ENCODE peak calls at places on chromosomes 3 and 15, in eight cellular contexts. K is upper lobe of left lung, W is ovary, B is tibial nerve, Z is K562, P is adrenal gland, A is IMR-90, C is body of pancreas. G is an unnamed sample.

GRCh38 chr15:65937476-65937875 is 68.2 kb downstream of the RAB11A start:
- DNase-seq in A (peak), P (peak), K (peak), B (no peak), Z (no peak), W (no peak), C (peak), G (no peak)

GRCh38 chr3:138042043-138042442 is 32.1 kb downstream of the CLDN18 start:
- DNase-seq in K (no peak), W (no peak), B (no peak), C (no peak), P (no peak), Z (no peak), A (peak), G (no peak)

GRCh38 chr15:89157918-89158564 is 63.3 kb downstream of the RLBP1 start:
- DNase-seq in A (no peak), P (no peak), B (no peak), W (no peak), C (no peak), Z (no peak), K (no peak), G (no peak)

GRCh38 chr3:50873376-50874157 is 198.8 kb downstream of the DOCK3 start:
- DNase-seq in Z (no peak), K (no peak), P (no peak), C (no peak), B (no peak), W (no peak), A (no peak), G (no peak)

GRCh38 chr3:174202561-174202960 is 656.6 kb upstream of the NAALADL2 start:
- DNase-seq in W (no peak), Z (no peak), C (no peak), A (peak), P (no peak), B (no peak), K (no peak), G (no peak)

GRCh38 chr3:97967966-97968365 is 4.3 kb downstream of the RIOX2 start:
- DNase-seq in P (no peak), W (no peak), Z (peak), A (no peak), C (no peak), B (no peak), K (no peak), G (no peak)

GRCh38 chr3:15121936-15122335 is 23.0 kb upstream of the RBSN start:
- DNase-seq in Z (no peak), B (no peak), C (no peak), K (no peak), P (no peak), A (no peak), W (no peak), G (no peak)

GRCh38 chr3:55868347-55868746 is 381.2 kb upstream of the WNT5A start:
- DNase-seq in W (no peak), P (no peak), C (no peak), Z (no peak), A (no peak), B (no peak), K (no peak), G (no peak)

GRCh38 chr3:9688961-9689360 is 14.7 kb upstream of the CPNE9 start:
- DNase-seq in K (no peak), W (no peak), B (no peak), P (no peak), Z (no peak), C (no peak), A (no peak), G (no peak)

GRCh38 chr3:39541442-39541841 is 74.0 kb downstream of the MOBP start:
- DNase-seq in K (no peak), W (no peak), P (no peak), A (no peak), B (no peak), C (no peak), Z (no peak), G (no peak)

GRCh38 chr15:48572823-48573222 is 72.7 kb downstream of the FBN1 start:
- DNase-seq in P (no peak), C (no peak), K (no peak), Z (no peak), A (no peak), W (no peak), B (no peak), G (no peak)

GRCh38 chr15:74614744-74615312 is 808 bp upstream of the CLK3 start:
- DNase-seq in Z (peak), W (peak), P (peak), A (peak), C (peak), K (peak), B (peak), G (peak)

GRCh38 chr15:88299502-88299901 is 43.0 kb upstream of the NTRK3 start:
- DNase-seq in P (no peak), K (no peak), W (no peak), C (no peak), A (no peak), Z (no peak), B (no peak), G (no peak)

GRCh38 chr15:66835558-66835878 is 133.5 kb downstream of the SMAD6 start:
- DNase-seq in Z (no peak), K (peak), B (no peak), W (no peak), A (peak), P (no peak), C (no peak), G (no peak)

GRCh38 chr3:127787071-127787490 is 35.2 kb downstream of the MGLL start:
- DNase-seq in C (no peak), P (peak), K (no peak), W (no peak), Z (no peak), B (peak), A (no peak), G (no peak)

GRCh38 chr3:6455031-6455430 is 405.9 kb upstream of the GRM7 start:
- DNase-seq in A (no peak), W (no peak), C (no peak), P (no peak), K (no peak), B (no peak), Z (no peak), G (no peak)

GRCh38 chr3:6447166-6447801 is 413.6 kb upstream of the GRM7 start:
- DNase-seq in A (no peak), Z (no peak), K (no peak), W (no peak), C (no peak), B (no peak), P (no peak), G (no peak)

GRCh38 chr3:6448011-6448410 is 412.9 kb upstream of the GRM7 start:
- DNase-seq in C (no peak), W (no peak), B (no peak), Z (no peak), P (no peak), A (no peak), K (no peak), G (no peak)

GRCh38 chr3:6449099-6449498 is 411.8 kb upstream of the GRM7 start:
- DNase-seq in K (no peak), C (no peak), Z (no peak), W (no peak), A (no peak), P (no peak), B (no peak), G (no peak)

GRCh38 chr3:6452974-6453373 is 407.9 kb upstream of the GRM7 start:
- DNase-seq in Z (no peak), P (no peak), B (no peak), W (no peak), K (no peak), C (no peak), A (no peak), G (no peak)
- TF ChIP-seq CTCF in Z (no peak), P (no peak), B (no peak), W (no peak), K (no peak), C (no peak), A (no peak), G (no peak)

GRCh38 chr3:53221827-53222182 is 34.0 kb downstream of the TKT start:
- DNase-seq in K (no peak), W (no peak), B (no peak), Z (no peak), P (no peak), C (no peak), A (no peak), G (no peak)

GRCh38 chr3:53223541-53223966 is 32.3 kb downstream of the TKT start:
- DNase-seq in C (no peak), A (no peak), Z (no peak), B (no peak), P (no peak), W (no peak), K (no peak), G (no peak)

GRCh38 chr3:53224026-53224425 is 31.8 kb downstream of the TKT start:
- DNase-seq in C (no peak), B (no peak), P (no peak), W (no peak), A (no peak), Z (no peak), K (no peak), G (no peak)

GRCh38 chr3:53222183-53222901 is 33.5 kb downstream of the TKT start:
- DNase-seq in W (no peak), P (no peak), K (no peak), C (no peak), Z (no peak), B (no peak), A (no peak), G (no peak)

DNA sequence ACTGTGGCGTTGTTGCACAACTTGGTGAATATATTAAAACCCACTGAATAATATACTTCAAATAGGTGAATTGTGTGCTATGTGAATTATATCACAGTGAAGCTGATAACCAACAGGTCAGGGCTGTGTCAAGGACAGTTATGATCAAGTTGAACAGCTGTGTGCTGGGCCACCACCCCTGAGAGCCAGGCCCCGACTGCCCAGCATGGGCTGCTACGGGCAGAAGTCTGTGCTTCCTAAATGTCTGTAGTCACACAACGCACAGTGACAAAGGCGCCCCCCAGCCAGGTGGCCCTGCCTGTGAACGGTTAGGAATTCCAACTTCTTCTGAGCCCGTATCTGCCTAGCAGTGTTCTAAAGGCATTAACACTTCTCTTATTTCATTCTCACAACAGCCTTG is 32.8 kb downstream of the TKT start:
- DNase-seq in A (no peak), B (no peak), Z (no peak), W (no peak), C (no peak), K (no peak), P (no peak), G (no peak)
- TF ChIP-seq POLR2A in A (no peak), B (no peak), Z (no peak), W (no peak), C (no peak), K (no peak), P (no peak), G (no peak)

GRCh38 chr3:18363367-18363766 is 61.8 kb downstream of the SATB1 start:
- DNase-seq in C (no peak), Z (no peak), K (no peak), P (no peak), W (no peak), A (no peak), B (no peak), G (no peak)

GRCh38 chr3:18355819-18356218 is 69.3 kb downstream of the SATB1 start:
- DNase-seq in W (no peak), Z (no peak), K (no peak), C (no peak), P (no peak), B (no peak), A (no peak), G (no peak)

GRCh38 chr3:18354706-18355105 is 70.4 kb downstream of the SATB1 start:
- DNase-seq in A (no peak), K (no peak), Z (no peak), B (no peak), C (no peak), W (no peak), P (no peak), G (no peak)

GRCh38 chr3:18351823-18352744 is 73.1 kb downstream of the SATB1 start:
- DNase-seq in P (no peak), A (no peak), K (peak), C (peak), B (no peak), Z (no peak), W (no peak), G (no peak)

GRCh38 chr3:18357747-18358146 is 67.4 kb downstream of the SATB1 start:
- DNase-seq in B (no peak), K (no peak), Z (no peak), C (no peak), W (no peak), A (no peak), P (no peak), G (no peak)
- TF ChIP-seq CTCF in B (no peak), K (no peak), Z (no peak), C (no peak), W (no peak), A (no peak), P (no peak), G (no peak)

GRCh38 chr3:23159929-23160328 is 43.2 kb upstream of the UBE2E2 start:
- DNase-seq in B (no peak), W (no peak), A (peak), C (no peak), K (no peak), Z (no peak), P (no peak), G (no peak)

GRCh38 chr3:23165571-23165970 is 37.6 kb upstream of the UBE2E2 start:
- DNase-seq in C (no peak), Z (no peak), K (no peak), A (no peak), P (no peak), B (no peak), W (no peak), G (no peak)

GRCh38 chr3:23161896-23162570 is 41.1 kb upstream of the UBE2E2 start:
- DNase-seq in A (peak), K (no peak), Z (no peak), C (no peak), P (no peak), B (no peak), W (no peak), G (no peak)

GRCh38 chr3:23161308-23161707 is 41.8 kb upstream of the UBE2E2 start:
- DNase-seq in W (no peak), Z (no peak), A (no peak), C (no peak), P (no peak), B (no peak), K (no peak), G (no peak)

DNA sequence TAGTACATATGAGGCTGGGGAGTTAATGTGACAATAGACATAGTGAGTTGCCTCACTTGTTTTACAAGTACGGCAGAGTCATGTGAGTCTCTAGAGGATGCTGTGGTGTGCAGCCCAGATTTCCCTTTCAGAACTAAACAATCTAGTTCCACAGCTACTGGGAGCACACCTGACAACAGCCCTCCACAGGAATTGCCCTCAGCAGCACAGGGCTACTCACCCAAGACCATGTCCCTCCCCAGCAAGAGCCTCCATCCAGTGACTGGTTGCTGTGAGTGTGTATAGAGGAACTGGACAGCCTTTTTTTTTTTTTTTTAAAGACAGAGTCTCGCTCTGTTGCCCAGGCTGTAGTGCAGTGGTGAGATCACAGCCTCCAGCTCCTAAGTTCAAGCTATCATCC is 40.2 kb upstream of the UBE2E2 start:
- DNase-seq in B (no peak), P (no peak), C (no peak), Z (no peak), W (no peak), A (no peak), K (no peak), G (no peak)
- TF ChIP-seq POLR2A in B (no peak), P (no peak), C (no peak), Z (no peak), W (no peak), A (no peak), K (no peak), G (no peak)

GRCh38 chr3:165343185-165343584 is 147.0 kb upstream of the SLITRK3 start:
- DNase-seq in C (no peak), B (no peak), K (no peak), P (no peak), A (no peak), W (no peak), Z (no peak), G (no peak)

GRCh38 chr3:165336786-165337185 is 140.6 kb upstream of the SLITRK3 start:
- DNase-seq in B (no peak), K (no peak), P (no peak), W (no peak), C (no peak), Z (no peak), A (no peak), G (no peak)

GRCh38 chr3:165339753-165340152 is 143.6 kb upstream of the SLITRK3 start:
- DNase-seq in W (no peak), C (no peak), K (no peak), P (no peak), A (peak), Z (no peak), B (no peak), G (no peak)
- TF ChIP-seq CTCF in W (no peak), C (no peak), K (no peak), P (no peak), A (no peak), Z (no peak), B (no peak), G (no peak)

GRCh38 chr15:39598186-39598850 is 17.4 kb downstream of the THBS1 start:
- DNase-seq in K (no peak), P (no peak), Z (no peak), C (no peak), A (peak), W (no peak), B (no peak), G (no peak)

GRCh38 chr15:39598958-39599845 is 18.3 kb downstream of the THBS1 start:
- DNase-seq in C (no peak), W (no peak), Z (no peak), A (peak), B (no peak), P (no peak), K (no peak), G (no peak)

GRCh38 chr15:39597336-39597735 is 16.5 kb downstream of the THBS1 start:
- DNase-seq in A (no peak), B (no peak), W (no peak), P (no peak), K (no peak), C (no peak), Z (no peak), G (no peak)

GRCh38 chr15:39596358-39597051 is 15.6 kb downstream of the THBS1 start:
- DNase-seq in C (no peak), W (no peak), K (no peak), A (peak), Z (no peak), P (no peak), B (no peak), G (no peak)

GRCh38 chr15:39597751-39598185 is 16.9 kb downstream of the THBS1 start:
- DNase-seq in C (no peak), A (peak), B (no peak), W (no peak), K (no peak), P (no peak), Z (no peak), G (no peak)
- TF ChIP-seq POLR2A in C (no peak), A (peak), B (no peak), W (no peak), K (no peak), P (no peak), Z (no peak), G (no peak)

GRCh38 chr3:36698314-36698713 is 66.0 kb downstream of the DCLK3 start:
- DNase-seq in A (no peak), K (no peak), Z (no peak), C (no peak), W (no peak), B (no peak), P (no peak), G (no peak)

GRCh38 chr3:36701903-36702374 is 62.4 kb downstream of the DCLK3 start:
- DNase-seq in B (no peak), C (no peak), Z (no peak), W (no peak), A (peak), K (no peak), P (no peak), G (no peak)

GRCh38 chr3:36700537-36701248 is 63.7 kb downstream of the DCLK3 start:
- DNase-seq in B (peak), K (peak), A (peak), P (peak), W (peak), C (peak), Z (peak), G (no peak)

GRCh38 chr3:36704280-36704679 is 60.1 kb downstream of the DCLK3 start:
- DNase-seq in Z (peak), C (no peak), P (no peak), K (no peak), W (no peak), A (no peak), B (no peak), G (no peak)

GRCh38 chr3:36701249-36701572 is 63.1 kb downstream of the DCLK3 start:
- DNase-seq in C (no peak), A (no peak), Z (no peak), B (no peak), W (no peak), K (no peak), P (no peak), G (no peak)
- TF ChIP-seq CTCF in C (no peak), A (no peak), Z (no peak), B (no peak), W (no peak), K (no peak), P (no peak), G (no peak)

DNA sequence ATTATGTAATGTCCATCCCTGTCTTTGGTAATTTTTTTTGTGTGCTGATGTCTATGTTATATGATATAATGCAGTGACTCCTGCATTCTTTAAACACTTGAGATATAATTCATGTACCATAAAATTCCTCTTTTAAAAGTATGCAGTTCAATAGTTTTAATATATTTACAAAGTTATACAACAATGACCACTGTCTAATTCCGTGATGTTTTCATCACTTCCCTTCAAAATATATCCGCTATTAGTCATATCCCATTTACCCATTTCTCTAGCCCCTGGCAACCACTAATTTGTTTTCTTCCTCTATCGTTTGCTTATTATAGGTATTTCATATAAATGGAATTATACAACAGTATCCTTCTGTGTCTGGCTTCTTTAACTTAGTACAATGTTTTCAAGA is 64.9 kb upstream of the SUCLG2 start:
- DNase-seq in C (no peak), B (no peak), Z (no peak), K (no peak), P (no peak), A (peak), W (no peak), G (no peak)
- TF ChIP-seq POLR2A in C (no peak), B (no peak), Z (no peak), K (no peak), P (no peak), A (no peak), W (no peak), G (no peak)

DNA sequence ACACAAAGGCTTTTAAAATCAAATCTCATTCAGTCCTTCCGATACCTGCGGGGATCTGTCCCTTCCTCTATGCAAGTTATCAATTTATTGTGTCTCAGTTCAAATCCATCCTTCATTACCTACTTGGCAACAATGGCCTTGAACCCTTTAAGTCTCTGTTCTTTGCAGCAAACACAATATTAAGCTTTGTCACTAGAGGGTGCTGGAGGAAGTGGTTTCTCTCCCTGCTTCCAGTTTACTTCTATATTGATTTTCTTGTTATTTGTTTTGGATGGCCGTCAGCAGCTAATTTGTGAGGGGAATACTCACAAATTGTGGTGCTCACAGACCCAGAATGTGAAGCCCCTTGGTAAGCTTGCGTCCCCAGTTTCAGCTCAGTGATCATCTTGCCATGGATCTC is 278.3 kb downstream of the FGF12 start:
- DNase-seq in Z (no peak), C (no peak), K (no peak), W (no peak), A (no peak), B (no peak), P (no peak), G (no peak)
- TF ChIP-seq CTCF in Z (peak), C (no peak), K (no peak), W (no peak), A (peak), B (no peak), P (peak), G (no peak)

GRCh38 chr3:148002705-148003205 is 593.6 kb downstream of the ZIC1 start:
- DNase-seq in B (no peak), Z (no peak), K (no peak), C (no peak), A (no peak), W (no peak), P (no peak), G (no peak)
- TF ChIP-seq POLR2A in B (no peak), Z (no peak), K (no peak), C (no peak), A (no peak), W (no peak), P (no peak), G (no peak)